ENCODE peak calls at places on chromosomes 2 and 18, in four cellular contexts. I is K562, H is NT2/D1, E is neuronal stem cell. L is an unnamed sample.

GRCh38 chr18:35680139-35680551 is 98.6 kb downstream of the GALNT1 start:
- DNase-seq in I (no peak), H (no peak), E (no peak), L (no peak)

GRCh38 chr2:67451086-67451832 is 54.1 kb downstream of the ETAA1 start:
- DNase-seq in I (no peak), H (no peak), E (no peak), L (peak; percentile 100)

GRCh38 chr18:24270937-24271380 is 126.7 kb downstream of the OSBPL1A start:
- DNase-seq in I (no peak), H (peak; percentile 2), E (peak; percentile 32), L (peak; percentile 63)

GRCh38 chr2:241582806-241583205 is 24.3 kb downstream of the BOK start:
- DNase-seq in I (no peak), H (no peak), E (no peak), L (no peak)

GRCh38 chr2:7014201-7014640 is 97.0 kb downstream of the RNF144A start:
- DNase-seq in I (peak; percentile 61), H (no peak), E (no peak), L (no peak)

GRCh38 chr2:185522472-185522871 is 216.1 kb upstream of the FSIP2 start:
- DNase-seq in I (no peak), H (no peak), E (no peak), L (no peak)

GRCh38 chr2:226403360-226403759 is 396.3 kb downstream of the IRS1 start:
- DNase-seq in I (no peak), H (no peak), E (no peak), L (no peak)

GRCh38 chr2:10162586-10163497 is 40.3 kb downstream of the RRM2 start:
- DNase-seq in I (peak; percentile 33), H (no peak), E (peak; percentile 47), L (no peak)

GRCh38 chr18:75854808-75855207 is 427.3 kb upstream of the SMIM21 start:
- DNase-seq in I (no peak), H (no peak), E (no peak), L (no peak)

GRCh38 chr2:239153806-239154591 is 246.8 kb downstream of the HDAC4 start:
- DNase-seq in I (no peak), H (no peak), E (no peak), L (no peak)

GRCh38 chr2:30979822-30980245 is 158.4 kb downstream of the GALNT14 start:
- DNase-seq in I (no peak), H (no peak), E (no peak), L (peak; percentile 97)

GRCh38 chr2:39516347-39517101 is 79.4 kb upstream of the MAP4K3 start:
- DNase-seq in I (no peak), H (peak; percentile 60), E (no peak), L (no peak)

GRCh38 chr2:38668092-38668491 is 2.2 kb downstream of the GALM start:
- DNase-seq in I (no peak), H (no peak), E (no peak), L (no peak)

GRCh38 chr2:229719926-229720652 is 5.7 kb upstream of the DNER start:
- DNase-seq in I (peak; percentile 26), H (no peak), E (no peak), L (no peak)

GRCh38 chr2:121529439-121530209 is 1.1 kb upstream of the RNU4ATAC start:
- DNase-seq in I (peak; percentile 77), H (peak; percentile 71), E (peak; percentile 78), L (no peak)

DNA sequence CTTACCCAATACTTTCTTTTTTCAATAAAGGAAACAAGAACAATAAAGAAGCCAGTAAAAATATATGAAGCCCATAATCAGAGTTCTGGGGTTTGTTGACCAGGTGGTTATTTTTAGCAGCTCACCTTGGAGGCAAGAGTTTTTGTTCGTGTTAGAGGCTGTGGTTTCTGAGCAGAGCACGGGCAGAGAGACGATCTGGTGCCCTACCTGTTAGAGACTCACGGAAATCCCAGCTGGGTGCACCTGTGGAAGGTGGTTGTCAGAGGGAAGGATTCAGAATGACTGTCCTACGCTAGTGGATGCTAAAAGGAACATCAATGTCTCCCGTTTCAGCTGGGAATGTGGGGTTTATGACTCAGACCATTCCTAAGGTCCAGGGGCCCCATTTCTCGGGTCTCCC is 87.6 kb downstream of the NRP2 start:
- DNase-seq in I (no peak), H (no peak), E (no peak), L (no peak)
- H3K9ac ChIP-seq in I (no peak overlapping the region), H (no peak overlapping the region), E (no peak overlapping the region), L (peak overlapping the region; percentile 26)

GRCh38 chr2:227881866-227882517 is 10.6 kb downstream of the DAW1 start:
- DNase-seq in I (no peak), H (no peak), E (no peak), L (no peak)

GRCh38 chr2:227876536-227876882 is 5.1 kb downstream of the DAW1 start:
- DNase-seq in I (no peak), H (no peak), E (no peak), L (no peak)

GRCh38 chr2:227872676-227873075 is 1.2 kb downstream of the DAW1 start:
- DNase-seq in I (no peak), H (no peak), E (no peak), L (no peak)

GRCh38 chr2:227880460-227880859 is 9.0 kb downstream of the DAW1 start:
- DNase-seq in I (no peak), H (no peak), E (no peak), L (no peak)

GRCh38 chr2:227877359-227878309 is 6.2 kb downstream of the DAW1 start:
- DNase-seq in I (no peak), H (no peak), E (no peak), L (no peak)
- H3K4me3 ChIP-seq in I (no peak overlapping the region), H (no peak overlapping the region), E (no peak overlapping the region), L (no peak overlapping the region)

GRCh38 chr18:48672671-48673340 is 134.0 kb downstream of the CTIF start:
- DNase-seq in I (no peak), H (no peak), E (no peak), L (no peak)

GRCh38 chr18:48673456-48674197 is 134.8 kb downstream of the CTIF start:
- DNase-seq in I (no peak), H (no peak), E (no peak), L (no peak)

GRCh38 chr18:48670751-48671560 is 132.1 kb downstream of the CTIF start:
- DNase-seq in I (no peak), H (no peak), E (no peak), L (no peak)

GRCh38 chr18:48669991-48670750 is 131.3 kb downstream of the CTIF start:
- DNase-seq in I (no peak), H (no peak), E (no peak), L (no peak)

DNA sequence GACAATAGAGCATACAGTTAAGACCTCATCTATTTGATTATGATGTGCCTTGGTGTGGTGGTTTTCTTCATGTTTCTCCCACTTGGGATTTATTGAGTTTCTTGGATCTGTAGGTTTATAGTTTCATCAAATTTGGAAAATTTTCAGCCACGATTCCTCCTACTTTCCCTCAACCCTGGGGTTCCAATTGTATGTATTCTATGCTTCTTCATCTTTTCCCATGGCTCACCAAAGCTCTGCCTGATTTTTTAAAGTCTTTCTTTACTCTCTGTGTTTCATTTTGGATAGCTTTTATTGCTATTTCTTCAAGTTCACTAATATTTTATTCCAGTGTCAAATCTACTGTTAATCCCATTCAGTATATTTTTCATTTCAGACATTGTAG is 132.7 kb downstream of the CTIF start:
- DNase-seq in I (no peak), H (no peak), E (no peak), L (no peak)
- H3K9ac ChIP-seq in I (no peak overlapping the region), H (no peak overlapping the region), E (no peak overlapping the region), L (no peak overlapping the region)

DNA sequence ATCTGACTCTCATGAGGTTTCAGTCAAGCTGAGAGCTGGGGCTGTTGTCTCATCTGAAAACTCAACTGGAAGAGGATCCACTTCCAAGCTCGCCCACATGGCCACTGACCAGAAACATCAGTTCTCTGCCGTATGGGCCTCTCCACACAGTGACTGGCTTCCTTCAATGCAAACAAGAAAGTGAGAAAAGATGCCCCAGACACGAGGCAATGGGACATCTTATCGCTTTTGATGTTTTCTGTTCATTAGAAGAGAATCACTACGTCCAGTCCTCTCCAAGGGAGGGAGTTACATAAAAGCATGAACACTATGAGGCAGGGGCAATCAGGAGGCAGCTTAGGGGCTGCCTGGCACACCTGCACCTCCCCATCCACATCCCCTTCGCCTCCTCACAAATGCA is 307.1 kb upstream of the EPAS1 start:
- DNase-seq in I (no peak), H (no peak), E (no peak), L (no peak)
- H3K4me3 ChIP-seq in I (no peak overlapping the region), H (no peak overlapping the region), E (no peak overlapping the region), L (no peak overlapping the region)

DNA sequence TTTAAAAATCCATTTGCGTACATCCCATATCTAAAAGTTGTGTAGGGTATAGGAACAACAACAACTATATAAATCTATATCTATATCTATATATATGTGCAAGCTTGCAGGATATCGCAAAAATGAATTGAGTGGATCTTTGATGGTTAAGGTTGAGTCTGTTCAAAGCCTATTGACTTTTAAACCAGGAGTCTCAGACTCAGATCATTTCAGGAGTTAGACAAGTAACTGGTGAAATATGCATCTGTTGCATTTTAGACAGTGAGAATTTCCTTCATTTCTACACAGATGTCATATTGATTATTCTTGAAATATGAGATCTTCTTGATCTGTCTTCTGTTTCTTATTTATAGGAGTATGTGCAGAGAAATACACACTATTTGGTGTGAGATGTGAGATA is 66.5 kb downstream of the PARD3B start:
- DNase-seq in I (no peak), H (no peak), E (no peak), L (no peak)
- H3K9ac ChIP-seq in I (no peak overlapping the region), H (no peak overlapping the region), E (no peak overlapping the region), L (no peak overlapping the region)

L was measured in mammary epithelial cell.